ENCODE peak calls at places on chromosome 17, in ten cellular contexts. One of them, this sample, is unnamed.

GRCh38 chr17:80025140-80025539 is 10.5 kb downstream of the TBC1D16 start:
- DNase-seq in GM10248: no peak
- DNase-seq in left ventricle myocardium inferior: no peak
- DNase-seq in astrocyte of the spinal cord: no peak
- DNase-seq in MM.1S: no peak
- DNase-seq in AG10803: no peak
- DNase-seq in right lobe of liver: no peak
- DNase-seq in ovary: no peak
- DNase-seq in AG09319: no peak
- DNase-seq in stomach: no peak
- DNase-seq in this sample: no peak

GRCh38 chr17:31250229-31250628 is 46.8 kb downstream of the OMG start:
- DNase-seq in GM10248: peak
- DNase-seq in left ventricle myocardium inferior: no peak
- DNase-seq in astrocyte of the spinal cord: no peak
- DNase-seq in MM.1S: peak
- DNase-seq in AG10803: no peak
- DNase-seq in right lobe of liver: no peak
- DNase-seq in ovary: no peak
- DNase-seq in AG09319: no peak
- DNase-seq in stomach: no peak
- DNase-seq in this sample: no peak

GRCh38 chr17:43217614-43218087 is 6.0 kb downstream of the TMEM106A start:
- DNase-seq in GM10248: no peak
- DNase-seq in left ventricle myocardium inferior: no peak
- DNase-seq in astrocyte of the spinal cord: no peak
- DNase-seq in MM.1S: no peak
- DNase-seq in AG10803: no peak
- DNase-seq in right lobe of liver: no peak
- DNase-seq in ovary: no peak
- DNase-seq in AG09319: no peak
- DNase-seq in stomach: no peak
- DNase-seq in this sample: no peak

GRCh38 chr17:44219636-44220210 is at the start of gene UBTF:
- DNase-seq in GM10248: peak
- DNase-seq in left ventricle myocardium inferior: peak
- DNase-seq in astrocyte of the spinal cord: peak
- DNase-seq in MM.1S: peak
- DNase-seq in AG10803: peak
- DNase-seq in right lobe of liver: peak
- DNase-seq in ovary: peak
- DNase-seq in AG09319: no peak
- DNase-seq in stomach: peak
- DNase-seq in this sample: peak

GRCh38 chr17:12744298-12744697 is 45.0 kb upstream of the ARHGAP44 start:
- DNase-seq in GM10248: no peak
- DNase-seq in left ventricle myocardium inferior: peak
- DNase-seq in astrocyte of the spinal cord: no peak
- DNase-seq in MM.1S: no peak
- DNase-seq in AG10803: peak
- DNase-seq in right lobe of liver: no peak
- DNase-seq in ovary: no peak
- DNase-seq in AG09319: no peak
- DNase-seq in stomach: no peak
- DNase-seq in this sample: no peak

GRCh38 chr17:50139950-50140885 is 10.3 kb upstream of the SAMD14 start:
- DNase-seq in GM10248: peak
- DNase-seq in left ventricle myocardium inferior: peak
- DNase-seq in astrocyte of the spinal cord: peak
- DNase-seq in MM.1S: peak
- DNase-seq in AG10803: peak
- DNase-seq in right lobe of liver: peak
- DNase-seq in ovary: peak
- DNase-seq in AG09319: no peak
- DNase-seq in stomach: peak
- DNase-seq in this sample: peak

GRCh38 chr17:50615818-50616217 is 18.9 kb upstream of the ABCC3 start:
- DNase-seq in GM10248: no peak
- DNase-seq in left ventricle myocardium inferior: no peak
- DNase-seq in astrocyte of the spinal cord: no peak
- DNase-seq in MM.1S: no peak
- DNase-seq in AG10803: no peak
- DNase-seq in right lobe of liver: no peak
- DNase-seq in ovary: no peak
- DNase-seq in AG09319: no peak
- DNase-seq in stomach: no peak
- DNase-seq in this sample: no peak

GRCh38 chr17:31327534-31328526 is 6.4 kb upstream of the EVI2A start:
- DNase-seq in GM10248: no peak
- DNase-seq in left ventricle myocardium inferior: no peak
- DNase-seq in astrocyte of the spinal cord: peak
- DNase-seq in MM.1S: no peak
- DNase-seq in AG10803: peak
- DNase-seq in right lobe of liver: no peak
- DNase-seq in ovary: no peak
- DNase-seq in AG09319: no peak
- DNase-seq in stomach: no peak
- DNase-seq in this sample: no peak

GRCh38 chr17:72883351-72883750 is 209.1 kb downstream of the SLC39A11 start:
- DNase-seq in GM10248: no peak
- DNase-seq in left ventricle myocardium inferior: no peak
- DNase-seq in astrocyte of the spinal cord: no peak
- DNase-seq in MM.1S: no peak
- DNase-seq in AG10803: no peak
- DNase-seq in right lobe of liver: no peak
- DNase-seq in ovary: no peak
- DNase-seq in AG09319: no peak
- DNase-seq in stomach: no peak
- DNase-seq in this sample: no peak

GRCh38 chr17:72876413-72876812 is 216.1 kb downstream of the SLC39A11 start:
- DNase-seq in GM10248: no peak
- DNase-seq in left ventricle myocardium inferior: no peak
- DNase-seq in astrocyte of the spinal cord: no peak
- DNase-seq in MM.1S: no peak
- DNase-seq in AG10803: no peak
- DNase-seq in right lobe of liver: no peak
- DNase-seq in ovary: no peak
- DNase-seq in AG09319: no peak
- DNase-seq in stomach: no peak
- DNase-seq in this sample: no peak

GRCh38 chr17:72877348-72877747 is 215.1 kb downstream of the SLC39A11 start:
- DNase-seq in GM10248: no peak
- DNase-seq in left ventricle myocardium inferior: no peak
- DNase-seq in astrocyte of the spinal cord: no peak
- DNase-seq in MM.1S: no peak
- DNase-seq in AG10803: no peak
- DNase-seq in right lobe of liver: no peak
- DNase-seq in ovary: no peak
- DNase-seq in AG09319: no peak
- DNase-seq in stomach: no peak
- DNase-seq in this sample: no peak

GRCh38 chr17:72879877-72880276 is 212.6 kb downstream of the SLC39A11 start:
- DNase-seq in GM10248: no peak
- DNase-seq in left ventricle myocardium inferior: no peak
- DNase-seq in astrocyte of the spinal cord: no peak
- DNase-seq in MM.1S: no peak
- DNase-seq in AG10803: no peak
- DNase-seq in right lobe of liver: no peak
- DNase-seq in ovary: no peak
- DNase-seq in AG09319: no peak
- DNase-seq in stomach: no peak
- DNase-seq in this sample: no peak

DNA sequence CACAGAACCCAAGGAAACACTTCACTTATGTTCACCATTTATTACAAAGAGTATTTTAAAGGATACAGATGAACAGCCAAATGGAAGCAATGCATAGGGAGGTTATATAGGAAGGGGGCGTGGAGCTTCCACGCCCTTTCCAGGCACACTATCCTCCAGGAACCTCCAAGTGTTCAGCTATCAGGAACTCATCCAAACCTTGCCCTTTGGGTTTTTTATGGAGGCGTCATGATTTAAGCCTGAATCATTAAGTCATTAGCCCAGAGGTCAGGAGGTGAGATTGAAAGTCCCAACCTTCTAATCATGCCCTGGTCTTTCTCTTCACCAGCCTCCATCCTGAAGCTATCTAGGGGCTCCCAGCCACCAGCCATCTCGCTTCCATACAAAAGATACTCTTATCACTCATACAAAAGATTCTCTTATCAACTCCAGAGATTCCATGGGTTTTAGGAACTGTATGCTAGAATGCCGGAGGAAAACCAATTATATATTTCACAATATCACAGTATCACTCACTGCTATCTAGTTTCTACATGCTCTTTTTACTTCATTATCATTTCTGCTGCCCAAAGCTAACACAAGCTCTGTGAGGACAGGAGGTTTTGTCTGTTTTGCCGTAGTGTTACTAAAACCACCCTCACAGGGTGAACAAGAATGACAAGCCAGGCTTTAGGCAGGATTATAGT is 213.4 kb downstream of the SLC39A11 start:
- DNase-seq in GM10248: no peak
- DNase-seq in left ventricle myocardium inferior: no peak
- DNase-seq in astrocyte of the spinal cord: no peak
- DNase-seq in MM.1S: no peak
- DNase-seq in AG10803: no peak
- DNase-seq in right lobe of liver: no peak
- DNase-seq in ovary: no peak
- DNase-seq in AG09319: no peak
- DNase-seq in stomach: no peak
- DNase-seq in this sample: no peak
- TF ChIP-seq CTCF in GM10248: no peak
- TF ChIP-seq CTCF in left ventricle myocardium inferior: no peak
- TF ChIP-seq CTCF in astrocyte of the spinal cord: no peak
- TF ChIP-seq CTCF in MM.1S: no peak
- TF ChIP-seq CTCF in AG10803: no peak
- TF ChIP-seq CTCF in right lobe of liver: no peak
- TF ChIP-seq CTCF in ovary: no peak
- TF ChIP-seq CTCF in AG09319: no peak
- TF ChIP-seq CTCF in stomach: no peak
- TF ChIP-seq CTCF in this sample: no peak

GRCh38 chr17:82275326-82275725 is 1.8 kb upstream of the CSNK1D start:
- DNase-seq in GM10248: no peak
- DNase-seq in left ventricle myocardium inferior: no peak
- DNase-seq in astrocyte of the spinal cord: no peak
- DNase-seq in MM.1S: no peak
- DNase-seq in AG10803: no peak
- DNase-seq in right lobe of liver: no peak
- DNase-seq in ovary: no peak
- DNase-seq in AG09319: no peak
- DNase-seq in stomach: no peak
- DNase-seq in this sample: no peak

GRCh38 chr17:82271401-82271800 is 2.1 kb downstream of the CSNK1D start:
- DNase-seq in GM10248: no peak
- DNase-seq in left ventricle myocardium inferior: no peak
- DNase-seq in astrocyte of the spinal cord: no peak
- DNase-seq in MM.1S: no peak
- DNase-seq in AG10803: no peak
- DNase-seq in right lobe of liver: no peak
- DNase-seq in ovary: no peak
- DNase-seq in AG09319: no peak
- DNase-seq in stomach: no peak
- DNase-seq in this sample: no peak

GRCh38 chr17:82274134-82275020 is 877 bp upstream of the CSNK1D start:
- DNase-seq in GM10248: no peak
- DNase-seq in left ventricle myocardium inferior: no peak
- DNase-seq in astrocyte of the spinal cord: no peak
- DNase-seq in MM.1S: no peak
- DNase-seq in AG10803: no peak
- DNase-seq in right lobe of liver: no peak
- DNase-seq in ovary: no peak
- DNase-seq in AG09319: no peak
- DNase-seq in stomach: no peak
- DNase-seq in this sample: no peak

GRCh38 chr17:82272495-82273326 is 789 bp downstream of the CSNK1D start:
- DNase-seq in GM10248: peak
- DNase-seq in left ventricle myocardium inferior: peak
- DNase-seq in astrocyte of the spinal cord: no peak
- DNase-seq in MM.1S: peak
- DNase-seq in AG10803: no peak
- DNase-seq in right lobe of liver: peak
- DNase-seq in ovary: peak
- DNase-seq in AG09319: no peak
- DNase-seq in stomach: no peak
- DNase-seq in this sample: peak

GRCh38 chr17:82273327-82274133 is at the start of gene CSNK1D:
- DNase-seq in GM10248: peak
- DNase-seq in left ventricle myocardium inferior: peak
- DNase-seq in astrocyte of the spinal cord: peak
- DNase-seq in MM.1S: peak
- DNase-seq in AG10803: peak
- DNase-seq in right lobe of liver: peak
- DNase-seq in ovary: peak
- DNase-seq in AG09319: no peak
- DNase-seq in stomach: peak
- DNase-seq in this sample: peak
- TF ChIP-seq CTCF in GM10248: no peak
- TF ChIP-seq CTCF in left ventricle myocardium inferior: no peak
- TF ChIP-seq CTCF in astrocyte of the spinal cord: no peak
- TF ChIP-seq CTCF in MM.1S: no peak
- TF ChIP-seq CTCF in AG10803: no peak
- TF ChIP-seq CTCF in right lobe of liver: no peak
- TF ChIP-seq CTCF in ovary: no peak
- TF ChIP-seq CTCF in AG09319: no peak
- TF ChIP-seq CTCF in stomach: no peak
- TF ChIP-seq CTCF in this sample: no peak

DNA sequence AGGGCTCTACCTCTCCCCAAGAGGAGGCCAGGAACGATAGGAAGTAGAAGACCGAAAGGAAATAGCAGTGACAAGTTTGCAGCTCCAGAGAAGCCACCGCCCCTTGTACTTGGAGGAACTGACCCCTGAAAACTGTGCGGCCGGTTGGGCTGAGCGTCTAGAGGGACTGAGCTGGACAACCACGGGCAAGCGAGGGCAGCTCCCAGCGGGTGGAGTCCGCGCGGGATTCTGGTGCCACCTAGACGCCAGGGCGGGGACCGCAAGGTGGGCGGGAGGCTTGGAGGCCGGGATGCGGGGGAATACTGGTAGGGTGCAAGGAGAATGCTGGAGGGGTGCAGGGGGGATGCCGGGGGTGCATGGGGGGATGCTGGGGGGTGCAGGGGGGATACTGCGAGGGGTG is 1.3 kb upstream of the SLC6A4 start:
- DNase-seq in GM10248: peak
- DNase-seq in left ventricle myocardium inferior: peak
- DNase-seq in astrocyte of the spinal cord: peak
- DNase-seq in MM.1S: no peak
- DNase-seq in AG10803: peak
- DNase-seq in right lobe of liver: peak
- DNase-seq in ovary: peak
- DNase-seq in AG09319: no peak
- DNase-seq in stomach: peak
- DNase-seq in this sample: no peak
- TF ChIP-seq CTCF in GM10248: peak
- TF ChIP-seq CTCF in left ventricle myocardium inferior: peak
- TF ChIP-seq CTCF in astrocyte of the spinal cord: peak
- TF ChIP-seq CTCF in MM.1S: peak
- TF ChIP-seq CTCF in AG10803: peak
- TF ChIP-seq CTCF in right lobe of liver: peak
- TF ChIP-seq CTCF in ovary: no peak
- TF ChIP-seq CTCF in AG09319: peak
- TF ChIP-seq CTCF in stomach: no peak
- TF ChIP-seq CTCF in this sample: peak

GRCh38 chr17:39073353-39073752 is 78.1 kb downstream of the PLXDC1 start:
- DNase-seq in GM10248: no peak
- DNase-seq in left ventricle myocardium inferior: no peak
- DNase-seq in astrocyte of the spinal cord: no peak
- DNase-seq in MM.1S: no peak
- DNase-seq in AG10803: no peak
- DNase-seq in right lobe of liver: no peak
- DNase-seq in ovary: no peak
- DNase-seq in AG09319: no peak
- DNase-seq in stomach: no peak
- DNase-seq in this sample: no peak

GRCh38 chr17:39073916-39074315 is 77.5 kb downstream of the PLXDC1 start:
- DNase-seq in GM10248: no peak
- DNase-seq in left ventricle myocardium inferior: no peak
- DNase-seq in astrocyte of the spinal cord: no peak
- DNase-seq in MM.1S: no peak
- DNase-seq in AG10803: no peak
- DNase-seq in right lobe of liver: no peak
- DNase-seq in ovary: no peak
- DNase-seq in AG09319: no peak
- DNase-seq in stomach: no peak
- DNase-seq in this sample: no peak

GRCh38 chr17:39071573-39071972 is 79.9 kb downstream of the PLXDC1 start:
- DNase-seq in GM10248: no peak
- DNase-seq in left ventricle myocardium inferior: no peak
- DNase-seq in astrocyte of the spinal cord: no peak
- DNase-seq in MM.1S: no peak
- DNase-seq in AG10803: no peak
- DNase-seq in right lobe of liver: no peak
- DNase-seq in ovary: no peak
- DNase-seq in AG09319: no peak
- DNase-seq in stomach: no peak
- DNase-seq in this sample: no peak

GRCh38 chr17:39064814-39065213 is 86.6 kb downstream of the PLXDC1 start:
- DNase-seq in GM10248: no peak
- DNase-seq in left ventricle myocardium inferior: no peak
- DNase-seq in astrocyte of the spinal cord: no peak
- DNase-seq in MM.1S: no peak
- DNase-seq in AG10803: no peak
- DNase-seq in right lobe of liver: no peak
- DNase-seq in ovary: no peak
- DNase-seq in AG09319: no peak
- DNase-seq in stomach: no peak
- DNase-seq in this sample: no peak

DNA sequence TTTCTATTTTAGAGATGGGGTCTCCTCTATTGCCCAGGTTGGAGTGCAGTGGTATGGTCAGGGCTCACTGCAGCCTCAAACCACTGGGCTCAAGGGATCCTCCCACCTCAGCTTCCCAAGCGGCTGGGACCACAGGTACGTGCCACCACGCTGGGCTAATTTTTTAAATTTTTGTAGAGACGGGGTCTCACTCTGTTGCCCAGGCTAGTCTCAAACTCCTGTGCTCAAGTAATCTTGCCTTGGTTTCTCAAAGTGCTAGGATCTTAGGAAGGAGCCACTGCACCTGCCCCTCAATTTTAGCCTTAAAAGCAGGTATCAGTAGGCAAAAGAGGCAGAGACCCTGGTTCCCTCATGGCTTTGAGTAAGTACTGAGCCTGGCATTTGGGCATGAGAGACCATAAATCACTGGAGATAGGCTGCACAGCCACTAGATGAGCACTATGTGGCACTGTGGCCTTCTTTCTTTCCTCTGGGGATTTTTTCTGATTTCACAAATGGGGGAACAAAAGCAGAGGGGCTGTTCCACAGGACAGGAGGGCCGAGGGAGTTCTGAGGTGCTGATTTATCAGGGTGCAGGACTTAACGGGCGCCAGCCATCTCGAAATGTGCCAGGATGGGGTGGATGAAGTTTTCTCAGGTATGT is 82.2 kb downstream of the PLXDC1 start:
- DNase-seq in GM10248: peak
- DNase-seq in left ventricle myocardium inferior: no peak
- DNase-seq in astrocyte of the spinal cord: peak
- DNase-seq in MM.1S: peak
- DNase-seq in AG10803: peak
- DNase-seq in right lobe of liver: no peak
- DNase-seq in ovary: no peak
- DNase-seq in AG09319: no peak
- DNase-seq in stomach: no peak
- DNase-seq in this sample: peak
- TF ChIP-seq CTCF in GM10248: peak
- TF ChIP-seq CTCF in left ventricle myocardium inferior: peak
- TF ChIP-seq CTCF in astrocyte of the spinal cord: peak
- TF ChIP-seq CTCF in MM.1S: peak
- TF ChIP-seq CTCF in AG10803: peak
- TF ChIP-seq CTCF in right lobe of liver: peak
- TF ChIP-seq CTCF in ovary: peak
- TF ChIP-seq CTCF in AG09319: peak
- TF ChIP-seq CTCF in stomach: peak
- TF ChIP-seq CTCF in this sample: peak

This sample was measured in OCI-LY7.